ENCODE peak calls at places on chromosomes 1 and 21, in four cellular contexts. A is AG09309, K is mucosa of descending colon, Y is right atrium auricular region. D is an unnamed sample.
A peak's percentile ranks its signal among the peaks of the same experiment; 100 is the strongest.

GRCh38 chr1:2786329-2787162 is 14.9 kb downstream of the TTC34 start:
- DNase-seq in K (peak; percentile 77), Y (no peak), A (no peak), D (peak; percentile 82)

GRCh38 chr1:50717327-50717726 is 242.7 kb downstream of the FAF1 start:
- DNase-seq in K (no peak), Y (no peak), A (no peak), D (no peak)

GRCh38 chr1:19504796-19505693 is 19.7 kb upstream of the CAPZB start:
- DNase-seq in A (no peak), K (no peak), Y (peak; percentile 70), D (no peak)

GRCh38 chr1:59367269-59368006 is 70.5 kb downstream of the FGGY start:
- DNase-seq in K (peak; percentile 36), Y (peak; percentile 79), A (peak; percentile 92), D (no peak)

GRCh38 chr1:8517579-8518489 is 199.9 kb downstream of the SLC45A1 start:
- DNase-seq in Y (no peak), A (no peak), K (no peak), D (no peak)

GRCh38 chr1:231241751-231242150 is 739 bp downstream of the GNPAT start:
- DNase-seq in K (peak; percentile 57), A (no peak), Y (no peak), D (no peak)

GRCh38 chr1:166980818-166981217 is 5.5 kb upstream of the ILDR2 start:
- DNase-seq in Y (no peak), A (no peak), K (no peak), D (no peak)

GRCh38 chr21:42295845-42296244 is 19.4 kb downstream of the TFF3 start:
- DNase-seq in Y (no peak), K (no peak), A (no peak), D (no peak)

GRCh38 chr21:43789276-43790052 is at the start of gene RRP1:
- DNase-seq in K (peak; percentile 94), A (peak; percentile 18), Y (peak; percentile 88), D (peak; percentile 99)

GRCh38 chr1:243732627-243733026 is 117.4 kb downstream of the AKT3 start:
- DNase-seq in Y (no peak), K (no peak), A (no peak), D (no peak)

GRCh38 chr1:6996371-6996770 is 211.1 kb downstream of the CAMTA1 start:
- DNase-seq in K (no peak), A (no peak), Y (no peak), D (no peak)

GRCh38 chr1:244012232-244012631 is 38.9 kb upstream of the ZBTB18 start:
- DNase-seq in K (no peak), A (no peak), Y (no peak), D (no peak)

GRCh38 chr21:28298251-28298672 is 694.4 kb downstream of the LTN1 start:
- DNase-seq in Y (no peak), A (no peak), K (no peak), D (no peak)

GRCh38 chr1:176880954-176881595 is 283.4 kb downstream of the ASTN1 start:
- DNase-seq in Y (peak; percentile 72), K (peak; percentile 72), A (peak; percentile 20), D (no peak)

GRCh38 chr1:202760589-202760988 is 47.6 kb downstream of the KDM5B start:
- DNase-seq in Y (no peak), A (no peak), K (no peak), D (no peak)

GRCh38 chr1:97903626-97904025 is 17.2 kb downstream of the DPYD start:
- DNase-seq in K (no peak), Y (no peak), A (no peak), D (no peak)

GRCh38 chr1:165444897-165445370 is at the start of gene RXRG:
- DNase-seq in K (peak; percentile 12), Y (no peak), A (no peak), D (no peak)

GRCh38 chr1:2174348-2175054 is 20.1 kb downstream of the FAAP20 start:
- DNase-seq in Y (peak; percentile 79), K (peak; percentile 48), A (peak; percentile 7), D (no peak)

GRCh38 chr1:110309768-110310167 is 29.4 kb upstream of the RBM15 start:
- DNase-seq in K (no peak), Y (no peak), A (peak; percentile 80), D (no peak)

GRCh38 chr1:36239941-36240637 is 15.8 kb downstream of the THRAP3 start:
- DNase-seq in Y (peak; percentile 62), K (no peak), A (no peak), D (no peak)

GRCh38 chr1:111145542-111145941 is 5.5 kb downstream of the CEPT1 start:
- DNase-seq in K (no peak), Y (no peak), A (no peak), D (no peak)

GRCh38 chr1:106986603-106987002 is 69.9 kb upstream of the PRMT6 start:
- DNase-seq in Y (no peak), A (no peak), K (no peak), D (no peak)

GRCh38 chr1:3659093-3659492 is 6.8 kb downstream of the TP73 start:
- DNase-seq in A (no peak), K (no peak), Y (no peak), D (no peak)

GRCh38 chr1:74396942-74397341 is 115.5 kb downstream of the LRRC53 start:
- DNase-seq in A (no peak), K (no peak), Y (no peak), D (no peak)

GRCh38 chr1:165884009-165884689 is 56.7 kb downstream of the UCK2 start:
- DNase-seq in Y (no peak), K (no peak), A (no peak), D (no peak)

GRCh38 chr21:45192332-45192731 is 95.4 kb downstream of the POFUT2 start:
- DNase-seq in A (no peak), Y (no peak), K (no peak), D (no peak)
- TF ChIP-seq CTCF in A (no peak), Y (no peak), K (no peak), D (no peak)

GRCh38 chr1:225849905-225850304 is 32.3 kb downstream of the TMEM63A start:
- DNase-seq in K (no peak), A (no peak), Y (no peak), D (no peak)

GRCh38 chr1:225851810-225852209 is 30.4 kb downstream of the TMEM63A start:
- DNase-seq in Y (no peak), A (no peak), K (no peak), D (no peak)

GRCh38 chr1:225852413-225853119 is 29.6 kb downstream of the TMEM63A start:
- DNase-seq in K (no peak), A (no peak), Y (no peak), D (no peak)

GRCh38 chr1:225848044-225848955 is 33.9 kb downstream of the TMEM63A start:
- DNase-seq in K (no peak), A (no peak), Y (no peak), D (no peak)

GRCh38 chr1:225850370-225850769 is 31.8 kb downstream of the TMEM63A start:
- DNase-seq in K (no peak), A (no peak), Y (no peak), D (no peak)
- TF ChIP-seq CTCF in K (no peak), A (no peak), Y (no peak), D (no peak)

DNA sequence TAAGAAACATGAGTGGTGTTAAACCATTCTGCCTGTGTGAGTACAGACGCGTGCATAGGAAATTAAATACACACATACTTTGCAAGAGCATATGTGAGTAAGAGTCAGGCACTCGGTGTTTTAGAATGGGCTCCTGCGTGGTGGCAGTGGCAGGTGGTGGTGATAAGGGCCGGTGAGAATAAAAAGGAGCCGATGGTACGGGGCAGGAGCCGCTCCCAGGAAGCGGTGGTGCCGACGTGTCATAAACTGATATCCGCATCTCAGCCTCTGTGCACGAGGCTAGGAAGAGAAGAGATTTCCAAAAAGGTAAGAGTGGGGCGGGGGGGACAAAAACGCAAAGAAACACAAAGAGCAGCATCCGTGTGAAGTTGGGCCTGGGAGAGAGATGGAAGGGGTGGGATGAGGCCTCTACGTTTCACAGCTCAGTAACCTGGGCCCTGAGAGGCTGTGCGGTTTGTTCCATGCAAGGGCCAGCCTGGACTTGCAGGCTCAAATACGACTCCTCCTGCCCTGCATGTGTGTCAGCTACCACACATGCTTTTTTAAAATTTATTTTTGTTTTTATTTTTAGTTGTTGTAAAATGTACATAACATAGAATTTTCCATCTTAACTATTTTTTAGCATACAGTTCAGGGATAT is 127.7 kb upstream of the COL6A1 start:
- DNase-seq in Y (no peak), K (no peak), A (no peak), D (no peak)
- TF ChIP-seq CTCF in Y (no peak), K (no peak), A (no peak), D (no peak)

GRCh38 chr21:32383812-32384211 is 9.0 kb downstream of the URB1 start:
- DNase-seq in K (no peak), Y (no peak), A (no peak), D (no peak)
- TF ChIP-seq CTCF in K (no peak), Y (no peak), A (no peak), D (no peak)

GRCh38 chr1:25486602-25487001 is 55.9 kb downstream of the MACO1 start:
- DNase-seq in A (no peak), Y (no peak), K (no peak), D (no peak)
- TF ChIP-seq CTCF in A (peak; percentile 46), Y (no peak), K (no peak), D (peak; percentile 16)

GRCh38 chr1:172320723-172321122 is 99.8 kb upstream of the C1orf105 start:
- DNase-seq in A (peak; percentile 41), Y (no peak), K (no peak), D (no peak)
- TF ChIP-seq CTCF in A (peak; percentile 41), Y (no peak), K (no peak), D (peak; percentile 27)

DNA sequence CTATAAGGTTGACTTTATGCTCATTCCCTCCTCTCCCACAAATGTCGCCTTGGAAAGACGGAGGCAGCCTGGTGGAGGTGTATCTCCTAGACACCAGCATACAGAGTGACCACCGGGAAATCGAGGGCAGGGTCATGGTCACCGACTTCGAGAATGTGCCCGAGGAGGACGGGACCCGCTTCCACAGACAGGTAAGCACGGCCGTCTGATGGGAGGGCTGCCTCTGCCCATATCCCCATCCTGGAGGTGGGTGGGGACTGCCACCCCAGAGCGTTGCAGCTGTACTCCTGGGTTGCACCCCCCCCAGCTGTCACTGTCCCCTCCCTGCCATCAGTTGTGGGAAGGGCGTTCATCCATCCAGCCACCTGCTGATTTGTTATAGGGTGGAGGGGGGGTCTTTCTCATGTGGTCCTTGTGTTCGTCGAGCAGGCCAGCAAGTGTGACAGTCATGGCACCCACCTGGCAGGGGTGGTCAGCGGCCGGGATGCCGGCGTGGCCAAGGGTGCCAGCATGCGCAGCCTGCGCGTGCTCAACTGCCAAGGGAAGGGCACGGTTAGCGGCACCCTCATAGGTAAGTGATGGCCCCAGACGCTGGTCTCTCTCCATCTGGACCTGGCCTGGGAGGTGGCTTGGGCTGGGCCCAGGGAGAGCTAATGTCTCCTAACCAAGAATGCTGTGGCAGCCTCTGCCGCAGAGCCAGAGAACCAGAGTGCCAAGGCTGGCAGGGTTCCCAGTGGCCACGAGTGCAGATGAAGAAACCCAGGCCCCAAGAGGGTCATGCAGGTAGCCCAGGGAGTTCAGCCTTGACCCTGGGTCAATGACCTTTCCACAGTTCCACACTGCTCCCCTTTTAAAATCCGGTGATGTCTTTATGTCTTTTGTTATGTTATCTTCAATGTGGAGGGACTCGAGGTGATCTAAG is 13.1 kb downstream of the PCSK9 start:
- DNase-seq in A (no peak), K (no peak), Y (no peak), D (no peak)
- TF ChIP-seq CTCF in A (no peak), K (no peak), Y (no peak), D (no peak)

GRCh38 chr1:157739229-157739901 is 37.6 kb downstream of the FCRL2 start:
- DNase-seq in A (no peak), K (no peak), Y (no peak), D (no peak)
- TF ChIP-seq CTCF in A (no peak), K (no peak), Y (no peak), D (no peak)